ENCODE peak calls at places on chromosome 16, in seven cellular contexts. W, P, V, Z, G, N and M are unnamed samples.

GRCh38 chr16:48916566-48916965 is 306.6 kb upstream of the N4BP1 start:
- DNase-seq in W (no peak), P (no peak), V (no peak), Z (no peak), G (no peak), N (no peak), M (no peak)

GRCh38 chr16:57039148-57039812 is 49.9 kb downstream of the NLRC5 start:
- DNase-seq in W (peak), P (peak), V (no peak), Z (no peak), G (no peak), N (no peak), M (peak)

GRCh38 chr16:522320-523096 is 5.0 kb upstream of the CAPN15 start:
- DNase-seq in W (no peak), P (no peak), V (no peak), Z (no peak), G (no peak), N (no peak), M (no peak)

GRCh38 chr16:8588703-8589292 is 1.5 kb downstream of the TMEM114 start:
- DNase-seq in W (no peak), P (no peak), V (no peak), Z (peak), G (no peak), N (no peak), M (no peak)

GRCh38 chr16:69443809-69444611 is 19.6 kb downstream of the CYB5B start:
- DNase-seq in W (no peak), P (no peak), V (no peak), Z (no peak), G (no peak), N (peak), M (no peak)

GRCh38 chr16:13875614-13876284 is 44.2 kb upstream of the ERCC4 start:
- DNase-seq in W (no peak), P (no peak), V (no peak), Z (no peak), G (no peak), N (no peak), M (no peak)

GRCh38 chr16:69564845-69565610 is 738 bp upstream of the NFAT5 start:
- DNase-seq in W (no peak), P (peak), V (no peak), Z (no peak), G (no peak), N (peak), M (peak)

GRCh38 chr16:17512636-17513220 is 42.0 kb upstream of the XYLT1 start:
- DNase-seq in W (no peak), P (peak), V (no peak), Z (no peak), G (no peak), N (no peak), M (peak)

GRCh38 chr16:80105160-80105559 is 435.6 kb upstream of the DYNLRB2 start:
- DNase-seq in W (no peak), P (peak), V (peak), Z (no peak), G (no peak), N (peak), M (no peak)

GRCh38 chr16:85056211-85056748 is 28.7 kb downstream of the KIAA0513 start:
- DNase-seq in W (peak), P (peak), V (no peak), Z (no peak), G (no peak), N (no peak), M (no peak)

GRCh38 chr16:5024632-5025031 is 9.1 kb downstream of the NAGPA start:
- DNase-seq in W (no peak), P (peak), V (no peak), Z (no peak), G (peak), N (peak), M (peak)

GRCh38 chr16:14409563-14409962 is 220.5 kb downstream of the PARN start:
- DNase-seq in W (no peak), P (peak), V (no peak), Z (no peak), G (peak), N (peak), M (no peak)

GRCh38 chr16:85554791-85555548 is 58.2 kb upstream of the GSE1 start:
- DNase-seq in W (peak), P (peak), V (no peak), Z (no peak), G (peak), N (peak), M (peak)

GRCh38 chr16:50547944-50548658 is at the start of gene NKD1:
- DNase-seq in W (peak), P (peak), V (no peak), Z (no peak), G (peak), N (peak), M (peak)

GRCh38 chr16:84648595-84649510 is 542 bp downstream of the KLHL36 start:
- DNase-seq in W (peak), P (no peak), V (no peak), Z (no peak), G (peak), N (peak), M (peak)

GRCh38 chr16:74738816-74739215 is 35.8 kb downstream of the FA2H start:
- DNase-seq in W (no peak), P (no peak), V (no peak), Z (no peak), G (no peak), N (no peak), M (no peak)

GRCh38 chr16:87581867-87582220 is 20.5 kb upstream of the JPH3 start:
- DNase-seq in W (no peak), P (peak), V (peak), Z (no peak), G (peak), N (peak), M (no peak)

GRCh38 chr16:68416057-68417046 is 32.0 kb downstream of the SMPD3 start:
- DNase-seq in W (peak), P (no peak), V (no peak), Z (no peak), G (peak), N (no peak), M (no peak)

GRCh38 chr16:87608400-87608985 is 6.2 kb downstream of the JPH3 start:
- DNase-seq in W (peak), P (peak), V (peak), Z (no peak), G (peak), N (peak), M (peak)

GRCh38 chr16:75364286-75364791 is 69.0 kb downstream of the CFDP1 start:
- DNase-seq in W (no peak), P (no peak), V (no peak), Z (no peak), G (no peak), N (no peak), M (no peak)

GRCh38 chr16:3101018-3101840 is 2.1 kb upstream of the ZSCAN10 start:
- DNase-seq in W (peak), P (no peak), V (no peak), Z (no peak), G (no peak), N (no peak), M (peak)

GRCh38 chr16:77657016-77657415 is 65.3 kb upstream of the NUDT7 start:
- DNase-seq in W (no peak), P (peak), V (no peak), Z (no peak), G (no peak), N (no peak), M (no peak)

GRCh38 chr16:81723098-81723723 is 55.9 kb upstream of the PLCG2 start:
- DNase-seq in W (peak), P (peak), V (no peak), Z (no peak), G (peak), N (peak), M (peak)

GRCh38 chr16:84724619-84725307 is 25.0 kb downstream of the USP10 start:
- DNase-seq in W (no peak), P (peak), V (no peak), Z (no peak), G (no peak), N (no peak), M (no peak)

GRCh38 chr16:3362931-3363330 is 7.2 kb downstream of the OR2C1 start:
- DNase-seq in W (no peak), P (no peak), V (no peak), Z (no peak), G (no peak), N (no peak), M (no peak)

GRCh38 chr16:54936979-54937672 is 6.5 kb downstream of the IRX5 start:
- DNase-seq in W (no peak), P (peak), V (no peak), Z (no peak), G (no peak), N (peak), M (no peak)

GRCh38 chr16:54935411-54936085 is 4.9 kb downstream of the IRX5 start:
- DNase-seq in W (no peak), P (peak), V (no peak), Z (no peak), G (no peak), N (peak), M (no peak)

GRCh38 chr16:54937673-54938350 is 7.1 kb downstream of the IRX5 start:
- DNase-seq in W (no peak), P (no peak), V (no peak), Z (no peak), G (no peak), N (peak), M (no peak)

GRCh38 chr16:54934536-54935410 is 4.1 kb downstream of the IRX5 start:
- DNase-seq in W (no peak), P (peak), V (no peak), Z (no peak), G (no peak), N (peak), M (no peak)

GRCh38 chr16:54936086-54936978 is 5.7 kb downstream of the IRX5 start:
- DNase-seq in W (no peak), P (peak), V (no peak), Z (no peak), G (no peak), N (peak), M (no peak)
- TF ChIP-seq EZH2 in W (no peak), P (peak), V (no peak), Z (peak), G (no peak), N (no peak), M (no peak)

DNA sequence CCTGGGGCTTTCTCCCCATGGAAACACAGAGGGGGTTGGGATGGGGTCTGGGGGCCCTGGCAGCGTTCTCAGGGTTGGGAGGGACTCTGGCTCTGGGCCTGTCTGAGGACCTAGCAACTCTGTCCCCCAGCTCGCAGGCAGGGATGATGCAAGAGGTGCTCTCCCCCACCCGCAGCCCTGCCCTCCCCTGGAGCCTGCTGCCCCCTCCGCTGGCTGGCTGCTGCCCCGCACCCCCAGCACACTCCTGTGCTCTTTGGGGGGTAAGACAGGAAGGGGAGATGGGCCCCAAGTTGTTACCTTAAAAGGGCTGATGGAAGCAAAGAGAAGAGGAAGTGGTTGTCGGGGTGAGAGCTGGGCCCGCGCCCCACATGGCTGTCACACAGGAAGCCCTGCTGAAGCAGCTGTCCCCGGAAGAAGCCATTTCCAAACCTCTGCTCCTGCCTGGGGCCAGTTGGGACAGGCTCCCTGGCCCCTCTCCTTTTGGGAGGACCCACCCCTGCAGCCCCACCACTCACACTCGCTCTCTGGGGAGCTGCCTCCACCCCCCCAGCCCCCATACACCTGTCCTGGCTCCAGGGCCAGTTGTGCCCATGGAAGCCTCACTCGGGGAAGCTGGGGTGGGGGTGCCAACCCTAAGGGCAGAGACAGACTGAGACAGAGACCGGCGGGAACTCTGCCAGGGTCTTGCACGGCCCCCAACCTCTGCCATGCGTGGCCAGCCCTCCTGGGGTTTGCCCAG is 2.5 kb downstream of the CORO1A start:
- DNase-seq in W (peak), P (no peak), V (no peak), Z (no peak), G (no peak), N (no peak), M (peak)
- H3K4me2 ChIP-seq in W (peak), P (no peak), V (no peak), Z (no peak), G (no peak), N (no peak), M (peak)

GRCh38 chr16:1917665-1918111 is 527 bp downstream of the HS3ST6 start:
- DNase-seq in W (no peak), P (no peak), V (no peak), Z (no peak), G (no peak), N (no peak), M (no peak)
- TF ChIP-seq EZH2 in W (no peak), P (peak), V (peak), Z (peak), G (no peak), N (peak), M (peak)

DNA sequence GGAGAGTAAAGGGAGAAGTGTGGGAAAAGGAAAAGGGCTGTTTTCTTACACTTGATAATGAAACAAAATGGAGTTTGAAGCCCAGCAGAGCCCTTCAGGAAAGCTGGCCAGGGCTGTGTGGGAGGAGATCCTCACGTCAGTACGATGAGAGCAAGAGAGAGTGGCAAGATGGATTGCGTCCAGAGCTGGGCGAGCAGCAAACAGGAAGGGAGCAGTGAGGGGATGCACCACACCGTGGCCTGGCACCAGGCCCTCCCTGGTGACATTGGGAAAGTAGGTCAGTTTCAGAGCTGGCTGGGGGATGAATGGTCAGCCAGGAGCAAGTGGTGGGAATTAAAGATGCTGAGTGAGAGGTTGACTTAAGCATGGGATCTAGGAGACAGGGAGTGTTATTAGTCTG is 273.6 kb downstream of the GRIN2A start:
- DNase-seq in W (no peak), P (peak), V (no peak), Z (no peak), G (no peak), N (no peak), M (no peak)
- H3K4me2 ChIP-seq in W (no peak), P (no peak), V (no peak), Z (no peak), G (no peak), N (no peak), M (no peak)

GRCh38 chr16:67199011-67199807 is at the start of gene ELMO3:
- DNase-seq in W (no peak), P (no peak), V (no peak), Z (no peak), G (peak), N (peak), M (no peak)
- TF ChIP-seq EZH2 in W (no peak), P (no peak), V (no peak), Z (no peak), G (no peak), N (no peak), M (no peak)

GRCh38 chr16:23183486-23183862 is 929 bp downstream of the SCNN1G start:
- DNase-seq in W (no peak), P (no peak), V (no peak), Z (no peak), G (no peak), N (no peak), M (no peak)
- H3K4me2 ChIP-seq in W (no peak), P (no peak), V (peak), Z (peak), G (peak), N (peak), M (peak)

DNA sequence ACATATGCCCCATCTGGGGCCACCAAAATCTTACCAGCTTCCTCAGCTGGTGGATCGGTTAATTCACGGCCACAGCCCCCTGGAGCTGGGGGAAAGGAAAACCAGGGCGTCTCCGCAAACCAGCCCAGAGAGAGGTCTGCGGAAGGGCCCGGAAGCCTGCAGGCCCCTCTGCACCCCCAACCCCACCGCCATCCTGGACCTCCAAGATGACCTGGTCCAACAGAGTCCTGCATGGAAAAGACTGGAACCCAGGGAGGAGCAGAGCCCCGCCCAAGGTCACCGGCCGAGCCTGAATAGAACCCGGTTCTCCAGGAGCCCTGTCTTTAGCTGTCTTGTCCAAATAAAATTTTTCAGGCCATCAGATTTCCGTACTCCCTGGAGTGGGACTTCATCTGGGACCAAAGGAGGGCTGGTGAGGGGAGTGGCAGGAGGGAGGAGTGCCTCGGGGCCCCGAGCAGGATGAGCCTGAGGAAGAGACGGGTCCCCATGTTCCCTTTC is 37.4 kb upstream of the NDRG4 start:
- DNase-seq in W (no peak), P (no peak), V (no peak), Z (no peak), G (no peak), N (no peak), M (no peak)
- TF ChIP-seq EZH2 in W (no peak), P (no peak), V (no peak), Z (no peak), G (no peak), N (no peak), M (no peak)

GRCh38 chr16:63539276-63539675 is 1503.0 kb upstream of the CDH8 start:
- DNase-seq in W (no peak), P (peak), V (no peak), Z (no peak), G (no peak), N (no peak), M (no peak)
- H3K4me2 ChIP-seq in W (no peak), P (no peak), V (no peak), Z (no peak), G (no peak), N (no peak), M (no peak)

DNA sequence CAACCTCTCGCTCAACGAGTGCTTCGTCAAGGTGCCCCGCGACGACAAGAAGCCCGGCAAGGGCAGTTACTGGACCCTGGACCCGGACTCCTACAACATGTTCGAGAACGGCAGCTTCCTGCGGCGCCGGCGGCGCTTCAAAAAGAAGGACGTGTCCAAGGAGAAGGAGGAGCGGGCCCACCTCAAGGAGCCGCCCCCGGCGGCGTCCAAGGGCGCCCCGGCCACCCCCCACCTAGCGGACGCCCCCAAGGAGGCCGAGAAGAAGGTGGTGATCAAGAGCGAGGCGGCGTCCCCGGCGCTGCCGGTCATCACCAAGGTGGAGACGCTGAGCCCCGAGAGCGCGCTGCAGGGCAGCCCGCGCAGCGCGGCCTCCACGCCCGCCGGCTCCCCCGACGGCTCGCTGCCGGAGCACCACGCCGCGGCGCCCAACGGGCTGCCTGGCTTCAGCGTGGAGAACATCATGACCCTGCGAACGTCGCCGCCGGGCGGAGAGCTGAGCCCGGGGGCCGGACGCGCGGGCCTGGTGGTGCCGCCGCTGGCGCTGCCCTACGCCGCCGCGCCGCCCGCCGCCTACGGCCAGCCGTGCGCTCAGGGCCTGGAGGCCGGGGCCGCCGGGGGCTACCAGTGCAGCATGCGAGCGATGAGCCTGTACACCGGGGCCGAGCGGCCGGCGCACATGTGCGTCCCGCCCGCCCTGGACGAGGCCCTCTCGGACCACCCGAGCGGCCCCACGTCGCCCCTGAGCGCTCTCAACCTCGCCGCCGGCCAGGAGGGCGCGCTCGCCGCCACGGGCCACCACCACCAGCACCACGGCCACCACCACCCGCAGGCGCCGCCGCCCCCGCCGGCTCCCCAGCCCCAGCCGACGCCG is 1.3 kb downstream of the FOXC2 start:
- DNase-seq in W (no peak), P (peak), V (no peak), Z (no peak), G (no peak), N (peak), M (no peak)
- TF ChIP-seq EZH2 in W (no peak), P (no peak), V (peak), Z (peak), G (no peak), N (no peak), M (no peak)

GRCh38 chr16:88866151-88866920 is at the start of gene PABPN1L:
- DNase-seq in W (no peak), P (no peak), V (no peak), Z (no peak), G (no peak), N (no peak), M (no peak)

GRCh38 chr16:88865742-88866141 is 718 bp downstream of the PABPN1L start:
- DNase-seq in W (no peak), P (no peak), V (no peak), Z (no peak), G (no peak), N (no peak), M (no peak)

GRCh38 chr16:88864521-88864920 is 1.9 kb downstream of the PABPN1L start:
- DNase-seq in W (no peak), P (no peak), V (no peak), Z (no peak), G (no peak), N (no peak), M (no peak)

GRCh38 chr16:88864099-88864498 is 2.4 kb downstream of the PABPN1L start:
- DNase-seq in W (no peak), P (no peak), V (no peak), Z (no peak), G (no peak), N (no peak), M (no peak)

DNA sequence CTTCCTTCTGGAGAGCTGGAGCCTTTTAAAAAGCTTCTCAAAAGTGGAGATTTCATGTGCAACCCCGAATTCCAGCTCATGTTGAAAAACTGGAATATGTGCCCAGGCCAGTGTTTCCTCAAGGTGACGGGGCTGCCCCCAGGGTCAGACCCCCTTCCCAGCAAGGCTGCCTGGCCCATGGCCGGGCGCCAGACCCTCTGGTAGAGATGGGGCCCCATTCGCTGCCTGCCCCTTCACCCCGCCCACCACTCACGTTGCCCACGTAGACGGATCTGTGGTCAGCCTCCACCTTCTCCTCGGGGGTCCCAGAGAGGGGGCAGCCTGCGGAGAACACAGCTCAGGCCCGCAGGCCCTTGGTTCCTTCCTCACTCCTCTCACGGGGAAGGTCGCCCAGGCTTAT is 1.1 kb downstream of the PABPN1L start:
- DNase-seq in W (no peak), P (no peak), V (no peak), Z (no peak), G (no peak), N (no peak), M (no peak)
- H3K4me2 ChIP-seq in W (no peak), P (no peak), V (no peak), Z (no peak), G (no peak), N (no peak), M (no peak)